ENCODE peak calls at places on chromosomes 3 and 15, in four cellular contexts. N is HepG2, L is SK-N-SH, A is GM12878. O is an unnamed sample.

GRCh38 chr15:79676621-79677020 is 220.2 kb downstream of the MTHFS start:
- DNase-seq in A (no peak), L (no peak), N (no peak), O (no peak)

GRCh38 chr15:42032376-42033213 is 11.8 kb upstream of the PLA2G4E start:
- DNase-seq in L (no peak), N (no peak), A (peak), O (no peak)

GRCh38 chr3:123871946-123872345 is 12.2 kb downstream of the MYLK start:
- DNase-seq in L (no peak), A (no peak), N (no peak), O (no peak)

GRCh38 chr3:20997183-20997582 is 753.8 kb downstream of the ZNF385D start:
- DNase-seq in L (no peak), A (no peak), N (no peak), O (no peak)

GRCh38 chr3:24999357-24999756 is 428.7 kb upstream of the RARB start:
- DNase-seq in A (no peak), N (no peak), L (no peak), O (no peak)

GRCh38 chr3:112681822-112682325 is 40.9 kb upstream of the CCDC80 start:
- DNase-seq in N (no peak), A (no peak), L (no peak), O (no peak)

GRCh38 chr3:66582721-66583141 is 81.9 kb upstream of the LRIG1 start:
- DNase-seq in A (peak), N (no peak), L (no peak), O (no peak)

GRCh38 chr3:32951410-32951811 is at the start of gene CCR4:
- DNase-seq in N (no peak), A (no peak), L (no peak), O (no peak)

GRCh38 chr3:66365023-66365581 is 135.7 kb downstream of the LRIG1 start:
- DNase-seq in N (no peak), A (no peak), L (no peak), O (no peak)

GRCh38 chr15:68609618-68610017 is 30.8 kb downstream of the CORO2B start:
- DNase-seq in N (no peak), L (no peak), A (no peak), O (no peak)

GRCh38 chr15:45802140-45802539 is 167.3 kb downstream of the SQOR start:
- DNase-seq in N (peak), A (no peak), L (no peak), O (peak)

GRCh38 chr15:99145778-99146177 is 40.9 kb downstream of the SYNM start:
- DNase-seq in A (no peak), N (no peak), L (no peak), O (no peak)

GRCh38 chr3:175392653-175393052 is 533.5 kb downstream of the NAALADL2 start:
- DNase-seq in N (no peak), A (no peak), L (no peak), O (no peak)

GRCh38 chr3:58093573-58094195 is 85.5 kb downstream of the FLNB start:
- DNase-seq in N (no peak), L (no peak), A (no peak), O (peak)

GRCh38 chr3:129547241-129547640 is 4.3 kb downstream of the H1-8 start:
- DNase-seq in A (no peak), L (no peak), N (no peak), O (no peak)

GRCh38 chr3:30658328-30659052 is 52.1 kb downstream of the TGFBR2 start:
- DNase-seq in A (peak), L (no peak), N (peak), O (peak)
- TF ChIP-seq PBX3 in A (no peak), L (peak), N (no peak), O (no peak)

DNA sequence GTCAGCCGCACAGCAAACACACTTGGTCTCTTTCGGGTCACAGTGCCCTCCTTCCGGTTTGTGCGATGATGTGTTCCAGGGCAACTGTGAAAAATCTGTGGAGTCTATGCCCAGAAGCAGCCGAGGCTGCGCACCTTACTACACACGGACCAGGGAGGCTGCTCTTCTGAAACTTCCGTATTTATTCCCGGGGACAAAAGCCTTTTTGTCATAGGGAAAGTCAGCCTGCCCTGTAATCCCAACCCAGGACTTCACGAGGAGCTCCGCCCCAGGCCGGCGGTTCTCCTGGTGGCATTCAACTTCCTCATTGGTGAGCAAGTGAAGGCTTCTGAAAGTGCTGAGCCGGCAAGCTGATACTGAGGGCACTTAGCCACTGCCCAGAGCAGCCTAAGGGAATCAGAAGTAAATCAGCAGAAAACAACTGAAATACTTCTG is 126.5 kb downstream of the FMN1 start:
- DNase-seq in N (peak), L (peak), A (no peak), O (peak)
- H3K27ac ChIP-seq in N (no peak), L (peak), A (no peak), O (peak)

GRCh38 chr3:182713743-182714517 is 79.4 kb upstream of the ATP11B start:
- DNase-seq in A (peak), N (peak), L (peak), O (peak)
- TF ChIP-seq PBX3 in A (no peak), N (no peak), L (no peak), O (no peak)

DNA sequence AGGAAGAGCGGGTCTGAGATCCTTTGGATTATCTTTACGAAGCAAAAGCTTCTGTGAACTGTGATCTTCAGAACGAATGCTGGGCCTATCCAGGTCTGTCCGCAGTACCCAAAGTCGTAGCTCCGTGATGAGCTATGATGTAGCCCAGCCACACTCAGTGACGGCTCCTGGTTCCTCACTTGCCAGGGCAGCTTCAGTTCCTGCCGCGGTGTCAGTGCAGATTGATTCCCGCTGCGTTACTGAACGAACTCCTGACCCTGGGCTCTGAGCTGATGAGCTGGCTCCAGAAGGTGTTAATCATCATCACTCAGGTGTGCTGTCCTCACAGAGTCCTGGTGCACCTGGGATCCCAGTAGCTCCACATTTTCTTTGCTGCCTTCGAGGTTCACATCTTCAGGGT is 45.0 kb downstream of the TMEM44 start:
- DNase-seq in N (no peak), L (no peak), A (no peak), O (no peak)
- H3K27ac ChIP-seq in N (no peak), L (no peak), A (no peak), O (no peak)

GRCh38 chr15:90644946-90645725 is 72.0 kb upstream of the BLM start:
- DNase-seq in A (no peak), L (no peak), N (no peak), O (no peak)
- TF ChIP-seq PBX3 in A (no peak), L (no peak), N (no peak), O (no peak)

DNA sequence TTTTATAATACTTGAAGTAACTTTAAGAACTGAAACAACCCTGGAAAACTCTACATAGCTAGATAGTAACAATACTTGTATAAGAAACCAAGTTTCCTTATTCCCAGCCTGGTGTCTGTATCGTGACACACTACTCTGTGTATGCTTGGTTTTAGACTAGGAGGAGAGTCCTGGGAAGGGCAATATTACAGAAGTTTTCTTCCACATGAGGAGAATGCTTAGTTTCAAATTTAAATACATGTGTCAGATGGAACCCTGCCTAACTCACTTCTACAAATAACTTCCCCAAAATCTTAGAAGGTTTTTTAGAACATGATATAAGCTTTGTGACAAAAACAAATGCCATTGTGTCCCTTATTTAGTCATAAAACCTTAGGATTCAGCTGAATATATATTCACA is 7.2 kb upstream of the IL20RB start:
- DNase-seq in L (no peak), A (no peak), N (no peak), O (no peak)
- H3K27ac ChIP-seq in L (no peak), A (peak), N (no peak), O (no peak)